ENCODE peak calls at places on chromosomes 12 and 14, in five cellular contexts. One of them, this sample, is unnamed.

GRCh38 chr12:119151445-119151844 is 27.3 kb upstream of the HSPB8 start:
- DNase-seq in testis: no peak
- DNase-seq in WERI-Rb-1: no peak
- DNase-seq in WTC11: no peak
- DNase-seq in cardiac muscle cell: peak; percentile 14
- DNase-seq in this sample: no peak

GRCh38 chr14:70808023-70808401 is 1.3 kb downstream of the MAP3K9 start:
- DNase-seq in testis: no peak
- DNase-seq in WERI-Rb-1: peak; percentile 61
- DNase-seq in WTC11: peak; percentile 52
- DNase-seq in cardiac muscle cell: no peak
- DNase-seq in this sample: no peak

GRCh38 chr14:75391953-75392352 is 35.9 kb upstream of the JDP2 start:
- DNase-seq in testis: no peak
- DNase-seq in WERI-Rb-1: no peak
- DNase-seq in WTC11: no peak
- DNase-seq in cardiac muscle cell: no peak
- DNase-seq in this sample: no peak

GRCh38 chr14:94354638-94355185 is 31.6 kb upstream of the SERPINA6 start:
- DNase-seq in testis: no peak
- DNase-seq in WERI-Rb-1: no peak
- DNase-seq in WTC11: no peak
- DNase-seq in cardiac muscle cell: no peak
- DNase-seq in this sample: no peak

GRCh38 chr14:106308839-106309389 is 782.5 kb downstream of the TMEM121 start:
- DNase-seq in testis: peak; percentile 95
- DNase-seq in WERI-Rb-1: peak; percentile 48
- DNase-seq in WTC11: peak; percentile 42
- DNase-seq in cardiac muscle cell: no peak
- DNase-seq in this sample: no peak

GRCh38 chr12:121590476-121591143 is 9.8 kb upstream of the KDM2B start:
- DNase-seq in testis: no peak
- DNase-seq in WERI-Rb-1: no peak
- DNase-seq in WTC11: no peak
- DNase-seq in cardiac muscle cell: peak; percentile 26
- DNase-seq in this sample: peak; percentile 44

GRCh38 chr14:58196198-58196597 is 3.8 kb upstream of the ACTR10 start:
- DNase-seq in testis: no peak
- DNase-seq in WERI-Rb-1: no peak
- DNase-seq in WTC11: no peak
- DNase-seq in cardiac muscle cell: peak; percentile 16
- DNase-seq in this sample: no peak

GRCh38 chr12:119258149-119258548 is 76.4 kb upstream of the CCDC60 start:
- DNase-seq in testis: no peak
- DNase-seq in WERI-Rb-1: peak; percentile 65
- DNase-seq in WTC11: no peak
- DNase-seq in cardiac muscle cell: no peak
- DNase-seq in this sample: no peak

GRCh38 chr14:100072783-100073346 is 7.6 kb downstream of the EVL start:
- DNase-seq in testis: no peak
- DNase-seq in WERI-Rb-1: no peak
- DNase-seq in WTC11: no peak
- DNase-seq in cardiac muscle cell: no peak
- DNase-seq in this sample: no peak

GRCh38 chr12:49557917-49558215 is 10.1 kb downstream of the MCRS1 start:
- DNase-seq in testis: no peak
- DNase-seq in WERI-Rb-1: no peak
- DNase-seq in WTC11: no peak
- DNase-seq in cardiac muscle cell: no peak
- DNase-seq in this sample: no peak

GRCh38 chr12:49923035-49923644 is 19.4 kb upstream of the FAIM2 start:
- DNase-seq in testis: peak; percentile 44
- DNase-seq in WERI-Rb-1: no peak
- DNase-seq in WTC11: no peak
- DNase-seq in cardiac muscle cell: no peak
- DNase-seq in this sample: no peak

GRCh38 chr14:88232783-88233182 is 90.3 kb downstream of the KCNK10 start:
- DNase-seq in testis: no peak
- DNase-seq in WERI-Rb-1: peak; percentile 68
- DNase-seq in WTC11: no peak
- DNase-seq in cardiac muscle cell: no peak
- DNase-seq in this sample: no peak

GRCh38 chr12:89349814-89350213 is 2.5 kb downstream of the DUSP6 start:
- DNase-seq in testis: peak; percentile 26
- DNase-seq in WERI-Rb-1: no peak
- DNase-seq in WTC11: peak; percentile 41
- DNase-seq in cardiac muscle cell: peak; percentile 79
- DNase-seq in this sample: peak; percentile 62

DNA sequence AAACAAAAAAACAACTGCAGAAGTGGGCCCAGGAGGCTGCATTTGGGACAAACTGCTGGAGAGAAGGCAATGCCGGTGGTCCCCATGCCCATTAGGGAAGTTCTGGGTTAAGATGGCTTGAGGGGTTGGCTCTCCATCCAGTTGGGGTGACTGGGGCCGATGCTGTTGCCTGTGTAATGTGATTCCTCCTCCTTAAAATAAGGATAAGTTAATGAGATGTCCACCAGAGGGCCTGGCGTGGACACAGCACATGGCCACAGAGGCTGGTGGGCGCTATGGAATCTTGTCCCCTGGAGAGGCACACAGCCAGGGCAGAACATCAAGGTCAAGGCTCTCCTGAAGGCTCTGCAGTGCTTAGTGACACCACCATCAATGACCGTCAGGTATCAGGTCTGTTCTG is 1.0 kb upstream of the TESC start:
- DNase-seq in testis: peak; percentile 44
- DNase-seq in WERI-Rb-1: peak; percentile 48
- DNase-seq in WTC11: peak; percentile 42
- DNase-seq in cardiac muscle cell: no peak
- DNase-seq in this sample: no peak
- TF ChIP-seq CTCF in testis: peak; percentile 16
- TF ChIP-seq CTCF in WERI-Rb-1: peak; percentile 50
- TF ChIP-seq CTCF in WTC11: no peak
- TF ChIP-seq CTCF in cardiac muscle cell: peak; percentile 36
- TF ChIP-seq CTCF in this sample: peak; percentile 34

DNA sequence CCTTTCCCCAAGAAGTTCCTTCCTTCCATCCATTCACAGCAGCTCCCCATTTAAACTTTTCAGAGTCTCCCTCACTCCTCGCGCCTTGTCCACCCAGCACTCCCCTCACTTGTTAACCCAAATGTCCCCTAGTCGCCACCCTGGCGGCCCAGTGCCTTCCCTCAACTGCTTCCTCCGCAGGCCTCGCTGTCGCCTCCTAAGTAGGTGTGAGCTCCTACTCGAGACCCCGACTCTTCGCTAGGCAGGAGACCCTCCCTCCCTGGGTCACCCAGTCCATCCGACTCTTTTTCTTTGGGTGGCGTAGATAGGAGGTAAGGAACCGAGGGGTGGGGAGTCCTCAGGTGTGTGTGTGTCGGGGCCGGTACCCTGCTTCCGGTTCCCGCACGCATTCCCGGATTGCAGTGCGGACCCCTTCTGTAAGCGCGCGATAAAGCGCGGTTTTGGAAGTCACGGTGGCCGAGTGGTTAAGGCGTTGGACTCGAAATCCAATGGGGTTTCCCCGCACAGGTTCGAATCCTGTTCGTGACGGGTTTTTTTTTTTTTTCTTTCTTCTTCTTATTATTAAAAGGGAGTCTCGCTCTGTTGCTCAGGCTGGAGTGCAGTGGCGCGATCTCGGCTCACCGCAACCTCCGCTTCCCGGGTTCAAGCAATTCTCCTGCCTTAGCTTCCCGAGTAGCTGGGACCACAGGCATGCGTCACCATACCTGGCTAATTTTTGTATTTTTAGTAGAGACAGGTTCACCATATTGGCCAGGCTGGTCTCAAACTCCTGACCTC is 823 bp upstream of the SMARCC2 start:
- DNase-seq in testis: peak; percentile 89
- DNase-seq in WERI-Rb-1: peak; percentile 88
- DNase-seq in WTC11: peak; percentile 96
- DNase-seq in cardiac muscle cell: peak; percentile 81
- DNase-seq in this sample: peak; percentile 75
- TF ChIP-seq CTCF in testis: peak; percentile 1
- TF ChIP-seq CTCF in WERI-Rb-1: no peak
- TF ChIP-seq CTCF in WTC11: no peak
- TF ChIP-seq CTCF in cardiac muscle cell: no peak
- TF ChIP-seq CTCF in this sample: no peak

GRCh38 chr14:104725772-104726548 is 1.9 kb downstream of the ADSS1 start:
- DNase-seq in testis: no peak
- DNase-seq in WERI-Rb-1: no peak
- DNase-seq in WTC11: no peak
- DNase-seq in cardiac muscle cell: no peak
- DNase-seq in this sample: no peak
- TF ChIP-seq CTCF in testis: no peak
- TF ChIP-seq CTCF in WERI-Rb-1: no peak
- TF ChIP-seq CTCF in WTC11: no peak
- TF ChIP-seq CTCF in cardiac muscle cell: no peak
- TF ChIP-seq CTCF in this sample: no peak

GRCh38 chr12:109880938-109881337 is 597 bp upstream of the GLTP start:
- DNase-seq in testis: no peak
- DNase-seq in WERI-Rb-1: no peak
- DNase-seq in WTC11: no peak
- DNase-seq in cardiac muscle cell: no peak
- DNase-seq in this sample: no peak

GRCh38 chr12:109880049-109880931 is at the start of gene GLTP:
- DNase-seq in testis: peak; percentile 82
- DNase-seq in WERI-Rb-1: peak; percentile 81
- DNase-seq in WTC11: peak; percentile 87
- DNase-seq in cardiac muscle cell: peak; percentile 81
- DNase-seq in this sample: peak; percentile 73

GRCh38 chr12:109878749-109879148 is 1.6 kb downstream of the GLTP start:
- DNase-seq in testis: no peak
- DNase-seq in WERI-Rb-1: no peak
- DNase-seq in WTC11: no peak
- DNase-seq in cardiac muscle cell: no peak
- DNase-seq in this sample: no peak

GRCh38 chr12:109878247-109878625 is 2.1 kb downstream of the GLTP start:
- DNase-seq in testis: no peak
- DNase-seq in WERI-Rb-1: no peak
- DNase-seq in WTC11: no peak
- DNase-seq in cardiac muscle cell: no peak
- DNase-seq in this sample: no peak

GRCh38 chr12:109879332-109880048 is 851 bp downstream of the GLTP start:
- DNase-seq in testis: no peak
- DNase-seq in WERI-Rb-1: no peak
- DNase-seq in WTC11: no peak
- DNase-seq in cardiac muscle cell: peak; percentile 14
- DNase-seq in this sample: peak; percentile 34
- TF ChIP-seq CTCF in testis: no peak
- TF ChIP-seq CTCF in WERI-Rb-1: no peak
- TF ChIP-seq CTCF in WTC11: no peak
- TF ChIP-seq CTCF in cardiac muscle cell: no peak
- TF ChIP-seq CTCF in this sample: no peak

This sample was measured in AG10803.